ENCODE peak calls at places on chromosomes 13 and 19, in ten cellular contexts. One of them, this sample, is unnamed.

GRCh38 chr19:56880592-56881190 is 40.2 kb upstream of the PEG3 start:
- DNase-seq in adrenal gland: no peak
- DNase-seq in coronary artery: no peak
- DNase-seq in stomach: no peak
- DNase-seq in fibroblast of lung: no peak
- DNase-seq in AG10803: no peak
- DNase-seq in psoas muscle: no peak
- DNase-seq in astrocyte: no peak
- DNase-seq in brain microvascular endothelial cell: no peak
- DNase-seq in body of pancreas: no peak
- DNase-seq in this sample: no peak

GRCh38 chr19:43950834-43951626 is at the start of gene ZNF221:
- DNase-seq in coronary artery: peak; percentile 91
- DNase-seq in adrenal gland: peak; percentile 88
- DNase-seq in stomach: peak; percentile 90
- DNase-seq in brain microvascular endothelial cell: peak; percentile 98
- DNase-seq in fibroblast of lung: peak; percentile 98
- DNase-seq in psoas muscle: peak; percentile 94
- DNase-seq in body of pancreas: peak; percentile 93
- DNase-seq in astrocyte: peak; percentile 97
- DNase-seq in AG10803: peak; percentile 99
- DNase-seq in this sample: peak; percentile 94

GRCh38 chr19:29062486-29063435 is 150.2 kb downstream of the UQCRFS1 start:
- DNase-seq in stomach: no peak
- DNase-seq in AG10803: no peak
- DNase-seq in coronary artery: no peak
- DNase-seq in adrenal gland: no peak
- DNase-seq in psoas muscle: no peak
- DNase-seq in brain microvascular endothelial cell: no peak
- DNase-seq in astrocyte: no peak
- DNase-seq in body of pancreas: no peak
- DNase-seq in fibroblast of lung: no peak
- DNase-seq in this sample: no peak

GRCh38 chr19:23528376-23528775 is 133.1 kb upstream of the ZNF91 start:
- DNase-seq in stomach: no peak
- DNase-seq in brain microvascular endothelial cell: no peak
- DNase-seq in astrocyte: no peak
- DNase-seq in fibroblast of lung: no peak
- DNase-seq in psoas muscle: no peak
- DNase-seq in coronary artery: no peak
- DNase-seq in body of pancreas: no peak
- DNase-seq in adrenal gland: no peak
- DNase-seq in AG10803: no peak
- DNase-seq in this sample: no peak

GRCh38 chr13:75368167-75368566 is 113.8 kb downstream of the TBC1D4 start:
- DNase-seq in fibroblast of lung: peak; percentile 96
- DNase-seq in brain microvascular endothelial cell: peak; percentile 88
- DNase-seq in astrocyte: peak; percentile 96
- DNase-seq in adrenal gland: no peak
- DNase-seq in psoas muscle: no peak
- DNase-seq in stomach: no peak
- DNase-seq in body of pancreas: no peak
- DNase-seq in AG10803: peak; percentile 80
- DNase-seq in coronary artery: no peak
- DNase-seq in this sample: peak; percentile 39

GRCh38 chr13:39462906-39463305 is 140.1 kb downstream of the LHFPL6 start:
- DNase-seq in body of pancreas: no peak
- DNase-seq in astrocyte: no peak
- DNase-seq in brain microvascular endothelial cell: no peak
- DNase-seq in adrenal gland: no peak
- DNase-seq in stomach: no peak
- DNase-seq in fibroblast of lung: no peak
- DNase-seq in psoas muscle: no peak
- DNase-seq in AG10803: no peak
- DNase-seq in coronary artery: no peak
- DNase-seq in this sample: no peak

GRCh38 chr19:44740351-44740824 is 8.1 kb upstream of the BCL3 start:
- DNase-seq in coronary artery: no peak
- DNase-seq in AG10803: no peak
- DNase-seq in astrocyte: no peak
- DNase-seq in adrenal gland: no peak
- DNase-seq in brain microvascular endothelial cell: no peak
- DNase-seq in stomach: no peak
- DNase-seq in fibroblast of lung: no peak
- DNase-seq in body of pancreas: no peak
- DNase-seq in psoas muscle: no peak
- DNase-seq in this sample: no peak

GRCh38 chr19:47267350-47267759 is 7.3 kb upstream of the INAFM1 start:
- DNase-seq in coronary artery: no peak
- DNase-seq in stomach: no peak
- DNase-seq in body of pancreas: peak; percentile 80
- DNase-seq in astrocyte: no peak
- DNase-seq in fibroblast of lung: no peak
- DNase-seq in adrenal gland: no peak
- DNase-seq in AG10803: peak; percentile 20
- DNase-seq in brain microvascular endothelial cell: no peak
- DNase-seq in psoas muscle: peak; percentile 84
- DNase-seq in this sample: no peak

GRCh38 chr13:79918620-79919019 is 422.3 kb downstream of the SPRY2 start:
- DNase-seq in adrenal gland: no peak
- DNase-seq in body of pancreas: no peak
- DNase-seq in psoas muscle: no peak
- DNase-seq in brain microvascular endothelial cell: no peak
- DNase-seq in fibroblast of lung: no peak
- DNase-seq in AG10803: no peak
- DNase-seq in astrocyte: no peak
- DNase-seq in coronary artery: no peak
- DNase-seq in stomach: no peak
- DNase-seq in this sample: no peak

GRCh38 chr13:39616087-39616694 is 13.2 kb upstream of the LHFPL6 start:
- DNase-seq in body of pancreas: peak; percentile 40
- DNase-seq in psoas muscle: no peak
- DNase-seq in astrocyte: peak; percentile 29
- DNase-seq in stomach: no peak
- DNase-seq in fibroblast of lung: peak; percentile 47
- DNase-seq in brain microvascular endothelial cell: peak; percentile 56
- DNase-seq in adrenal gland: peak; percentile 33
- DNase-seq in AG10803: peak; percentile 60
- DNase-seq in coronary artery: no peak
- DNase-seq in this sample: no peak

GRCh38 chr13:75986818-75987217 is 350.7 kb downstream of the LMO7 start:
- DNase-seq in psoas muscle: no peak
- DNase-seq in body of pancreas: no peak
- DNase-seq in stomach: no peak
- DNase-seq in fibroblast of lung: no peak
- DNase-seq in AG10803: no peak
- DNase-seq in coronary artery: no peak
- DNase-seq in brain microvascular endothelial cell: no peak
- DNase-seq in astrocyte: no peak
- DNase-seq in adrenal gland: no peak
- DNase-seq in this sample: no peak

GRCh38 chr13:64704121-64704520 is 2526.0 kb downstream of the PCDH9 start:
- DNase-seq in stomach: no peak
- DNase-seq in brain microvascular endothelial cell: no peak
- DNase-seq in astrocyte: no peak
- DNase-seq in adrenal gland: no peak
- DNase-seq in fibroblast of lung: no peak
- DNase-seq in coronary artery: no peak
- DNase-seq in AG10803: no peak
- DNase-seq in body of pancreas: no peak
- DNase-seq in psoas muscle: no peak
- DNase-seq in this sample: no peak

DNA sequence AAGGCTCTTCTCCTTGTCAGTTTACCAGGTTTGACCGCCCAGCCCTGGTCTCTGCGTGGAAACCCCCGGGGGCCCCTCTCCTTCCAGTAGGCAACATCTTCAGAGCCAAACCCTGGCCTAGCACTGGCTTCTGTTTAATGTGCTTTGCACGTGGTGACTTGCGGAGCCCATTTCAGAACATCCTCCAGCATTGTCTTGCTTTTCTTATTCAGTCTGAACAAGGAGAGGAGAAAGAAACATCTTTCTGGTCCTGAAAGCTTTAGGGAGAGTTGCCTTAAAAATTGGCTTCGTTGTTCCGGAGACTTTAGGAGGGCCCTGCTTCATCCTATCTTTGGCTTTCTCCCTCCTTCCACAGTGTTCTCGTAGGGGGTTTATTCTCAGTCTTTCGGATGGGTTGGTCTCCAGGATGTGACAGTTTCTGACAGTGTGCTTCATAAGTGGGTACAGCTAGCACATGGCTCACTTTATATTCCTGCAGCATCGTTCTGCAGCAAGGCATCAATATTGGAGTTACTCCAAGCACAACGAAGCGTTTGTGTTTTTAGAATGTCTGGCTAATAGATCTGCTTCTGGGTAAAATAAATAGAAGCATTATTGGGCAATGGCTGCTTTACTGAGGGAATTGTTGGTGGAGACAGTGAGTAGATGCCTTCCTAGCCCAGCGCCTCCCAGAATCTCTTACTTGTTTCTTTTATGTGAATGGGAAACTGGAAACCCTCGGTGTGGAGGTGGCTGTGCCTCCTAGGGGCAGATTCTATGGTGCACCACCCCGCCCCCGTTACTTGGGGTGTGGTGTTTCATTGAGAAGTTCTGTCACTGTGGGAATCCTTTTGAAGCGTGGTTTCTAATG is 1.8 kb downstream of the FARP1 start:
- DNase-seq in AG10803: peak; percentile 69
- DNase-seq in body of pancreas: peak; percentile 39
- DNase-seq in coronary artery: no peak
- DNase-seq in fibroblast of lung: peak; percentile 62
- DNase-seq in astrocyte: peak; percentile 46
- DNase-seq in stomach: no peak
- DNase-seq in adrenal gland: peak; percentile 40
- DNase-seq in brain microvascular endothelial cell: no peak
- DNase-seq in psoas muscle: no peak
- DNase-seq in this sample: peak; percentile 13
- TF ChIP-seq CTCF in AG10803: peak; percentile 53
- TF ChIP-seq CTCF in body of pancreas: no peak
- TF ChIP-seq CTCF in coronary artery: no peak
- TF ChIP-seq CTCF in fibroblast of lung: peak; percentile 42
- TF ChIP-seq CTCF in astrocyte: peak; percentile 11
- TF ChIP-seq CTCF in stomach: no peak
- TF ChIP-seq CTCF in adrenal gland: no peak
- TF ChIP-seq CTCF in brain microvascular endothelial cell: peak; percentile 56
- TF ChIP-seq CTCF in psoas muscle: no peak
- TF ChIP-seq CTCF in this sample: peak; percentile 41

GRCh38 chr19:54162241-54162805 is 2.8 kb upstream of the LENG1 start:
- DNase-seq in stomach: peak; percentile 95
- DNase-seq in body of pancreas: peak; percentile 95
- DNase-seq in coronary artery: peak; percentile 88
- DNase-seq in fibroblast of lung: peak; percentile 54
- DNase-seq in adrenal gland: peak; percentile 93
- DNase-seq in astrocyte: peak; percentile 16
- DNase-seq in psoas muscle: peak; percentile 90
- DNase-seq in brain microvascular endothelial cell: peak; percentile 51
- DNase-seq in AG10803: peak; percentile 67
- DNase-seq in this sample: no peak

GRCh38 chr19:54162884-54163283 is 3.4 kb upstream of the LENG1 start:
- DNase-seq in brain microvascular endothelial cell: no peak
- DNase-seq in adrenal gland: peak; percentile 34
- DNase-seq in astrocyte: no peak
- DNase-seq in body of pancreas: no peak
- DNase-seq in coronary artery: no peak
- DNase-seq in psoas muscle: no peak
- DNase-seq in fibroblast of lung: no peak
- DNase-seq in AG10803: no peak
- DNase-seq in stomach: no peak
- DNase-seq in this sample: no peak

GRCh38 chr19:54160182-54160811 is 776 bp upstream of the LENG1 start:
- DNase-seq in brain microvascular endothelial cell: no peak
- DNase-seq in fibroblast of lung: peak; percentile 45
- DNase-seq in astrocyte: no peak
- DNase-seq in AG10803: no peak
- DNase-seq in body of pancreas: no peak
- DNase-seq in psoas muscle: no peak
- DNase-seq in adrenal gland: no peak
- DNase-seq in coronary artery: no peak
- DNase-seq in stomach: no peak
- DNase-seq in this sample: no peak

GRCh38 chr19:54159352-54160181 is at the start of gene LENG1:
- DNase-seq in body of pancreas: peak; percentile 100
- DNase-seq in psoas muscle: peak; percentile 99
- DNase-seq in AG10803: peak; percentile 100
- DNase-seq in fibroblast of lung: peak; percentile 100
- DNase-seq in stomach: peak; percentile 100
- DNase-seq in brain microvascular endothelial cell: peak; percentile 100
- DNase-seq in adrenal gland: peak; percentile 100
- DNase-seq in astrocyte: peak; percentile 100
- DNase-seq in coronary artery: peak; percentile 100
- DNase-seq in this sample: peak; percentile 100

GRCh38 chr19:54160948-54161347 is 1.4 kb upstream of the LENG1 start:
- DNase-seq in adrenal gland: no peak
- DNase-seq in brain microvascular endothelial cell: no peak
- DNase-seq in astrocyte: no peak
- DNase-seq in fibroblast of lung: no peak
- DNase-seq in stomach: no peak
- DNase-seq in AG10803: no peak
- DNase-seq in coronary artery: no peak
- DNase-seq in body of pancreas: no peak
- DNase-seq in psoas muscle: no peak
- DNase-seq in this sample: no peak
- H3K4me3 ChIP-seq in adrenal gland: no peak overlapping the region
- H3K4me3 ChIP-seq in brain microvascular endothelial cell: peak overlapping the region; percentile 71
- H3K4me3 ChIP-seq in astrocyte: peak overlapping the region; percentile 69
- H3K4me3 ChIP-seq in fibroblast of lung: peak overlapping the region; percentile 57
- H3K4me3 ChIP-seq in stomach: peak overlapping the region; percentile 46
- H3K4me3 ChIP-seq in AG10803: peak overlapping the region; percentile 72
- H3K4me3 ChIP-seq in coronary artery: peak overlapping the region; percentile 66
- H3K4me3 ChIP-seq in body of pancreas: no peak overlapping the region
- H3K4me3 ChIP-seq in psoas muscle: peak overlapping the region; percentile 89
- H3K4me3 ChIP-seq in this sample: peak overlapping the region; percentile 62

GRCh38 chr13:98413796-98414195 is 163.1 kb downstream of the STK24 start:
- DNase-seq in fibroblast of lung: no peak
- DNase-seq in psoas muscle: no peak
- DNase-seq in brain microvascular endothelial cell: no peak
- DNase-seq in AG10803: no peak
- DNase-seq in adrenal gland: no peak
- DNase-seq in coronary artery: peak; percentile 21
- DNase-seq in stomach: no peak
- DNase-seq in body of pancreas: no peak
- DNase-seq in astrocyte: no peak
- DNase-seq in this sample: no peak
- TF ChIP-seq CTCF in fibroblast of lung: no peak
- TF ChIP-seq CTCF in psoas muscle: no peak
- TF ChIP-seq CTCF in brain microvascular endothelial cell: no peak
- TF ChIP-seq CTCF in AG10803: no peak
- TF ChIP-seq CTCF in adrenal gland: no peak
- TF ChIP-seq CTCF in coronary artery: no peak
- TF ChIP-seq CTCF in stomach: no peak
- TF ChIP-seq CTCF in body of pancreas: no peak
- TF ChIP-seq CTCF in astrocyte: no peak
- TF ChIP-seq CTCF in this sample: no peak

DNA sequence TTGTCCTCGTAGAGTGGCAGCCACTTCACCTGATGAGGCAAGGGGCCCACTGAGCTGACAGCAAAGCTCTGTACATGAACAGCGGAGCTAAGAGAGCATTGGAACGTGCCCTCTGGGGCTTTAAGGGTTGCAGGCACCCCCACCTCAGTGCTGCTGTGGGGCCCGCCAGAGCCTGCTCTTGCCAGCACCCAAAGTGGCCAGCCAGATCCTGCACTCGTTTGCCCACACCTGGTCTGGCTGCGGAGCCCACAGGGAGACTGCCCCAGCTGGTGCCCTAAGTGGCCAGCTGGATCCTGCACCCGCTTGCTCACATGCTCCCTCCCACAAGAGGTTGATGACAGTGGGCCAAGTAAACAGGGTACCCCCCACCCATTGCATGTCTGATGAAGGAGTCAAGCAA is 783.4 kb upstream of the MIR17HG start:
- DNase-seq in fibroblast of lung: no peak
- DNase-seq in psoas muscle: no peak
- DNase-seq in adrenal gland: no peak
- DNase-seq in coronary artery: no peak
- DNase-seq in stomach: no peak
- DNase-seq in AG10803: no peak
- DNase-seq in brain microvascular endothelial cell: no peak
- DNase-seq in body of pancreas: no peak
- DNase-seq in astrocyte: no peak
- DNase-seq in this sample: no peak
- H3K4me3 ChIP-seq in fibroblast of lung: no peak overlapping the region
- H3K4me3 ChIP-seq in psoas muscle: no peak overlapping the region
- H3K4me3 ChIP-seq in adrenal gland: no peak overlapping the region
- H3K4me3 ChIP-seq in coronary artery: no peak overlapping the region
- H3K4me3 ChIP-seq in stomach: no peak overlapping the region
- H3K4me3 ChIP-seq in AG10803: no peak overlapping the region
- H3K4me3 ChIP-seq in brain microvascular endothelial cell: no peak overlapping the region
- H3K4me3 ChIP-seq in body of pancreas: no peak overlapping the region
- H3K4me3 ChIP-seq in astrocyte: no peak overlapping the region
- H3K4me3 ChIP-seq in this sample: no peak overlapping the region

This sample was measured in BJ.